ENCODE peak calls at places on chromosomes 2 and 18, in ten cellular contexts. R is Karpas-422, B is osteoblast, M is GM23248, F is H1, L is fibroblast of lung, D is endothelial cell of umbilical vein, Q is IMR-90, W is neural progenitor cell, U is SK-N-SH. G is an unnamed sample. For H4K20me1, the result is how much of the 10 kb centered on the place peaks cover.

GRCh38 chr2:33579226-33579625 is 19.9 kb downstream of the FAM98A start:
- DNase-seq in R (no peak), B (no peak), M (no peak), F (no peak), L (no peak), D (no peak), Q (no peak), W (no peak), U (no peak), G (no peak)

GRCh38 chr2:168662651-168663208 is 139.7 kb upstream of the NOSTRIN start:
- DNase-seq in R (no peak), B (peak), M (peak), F (no peak), L (no peak), D (no peak), Q (no peak), W (peak), U (no peak), G (no peak)

GRCh38 chr18:8188196-8188595 is 421.0 kb upstream of the RAB12 start:
- DNase-seq in R (no peak), B (peak), M (peak), F (no peak), L (peak), D (no peak), Q (peak), W (no peak), U (no peak), G (no peak)

GRCh38 chr18:62325806-62326645 is 916 bp downstream of the TNFRSF11A start:
- DNase-seq in R (no peak), B (peak), M (peak), F (no peak), L (peak), D (peak), Q (peak), W (peak), U (peak), G (no peak)

GRCh38 chr2:45575881-45576280 is 35.2 kb downstream of the SRBD1 start:
- DNase-seq in R (no peak), B (no peak), M (no peak), F (no peak), L (no peak), D (no peak), Q (no peak), W (no peak), U (no peak), G (no peak)

GRCh38 chr2:191357682-191358081 is 112.5 kb downstream of the MYO1B start:
- DNase-seq in R (no peak), B (no peak), M (no peak), F (no peak), L (no peak), D (no peak), Q (no peak), W (no peak), U (no peak), G (no peak)

GRCh38 chr2:150486539-150487484 is 655 bp downstream of the RND3 start:
- DNase-seq in R (no peak), B (peak), M (peak), F (no peak), L (peak), D (peak), Q (peak), W (peak), U (peak), G (no peak)

GRCh38 chr18:75183973-75184372 is 25.0 kb downstream of the PTGR3 start:
- DNase-seq in R (no peak), B (no peak), M (no peak), F (no peak), L (no peak), D (no peak), Q (no peak), W (no peak), U (no peak), G (no peak)

GRCh38 chr2:241218131-241219029 is 29.9 kb downstream of the ANO7 start:
- DNase-seq in R (peak), B (peak), M (peak), F (no peak), L (no peak), D (peak), Q (peak), W (peak), U (peak), G (peak)

GRCh38 chr2:172080641-172081230 is 4.6 kb upstream of the DLX1 start:
- DNase-seq in R (no peak), B (peak), M (no peak), F (no peak), L (no peak), D (no peak), Q (no peak), W (peak), U (peak), G (no peak)

GRCh38 chr2:11237122-11237521 is 81.9 kb downstream of the SLC66A3 start:
- DNase-seq in R (no peak), B (no peak), M (no peak), F (no peak), L (no peak), D (no peak), Q (no peak), W (no peak), U (no peak), G (no peak)
- H4K20me1 ChIP-seq in R (under half), B (under half), M (under half), F (under half), L (under half), D (under half), Q (under half), W (under half), U (under half), G (under half)

GRCh38 chr2:24360963-24361330 is 611 bp upstream of the ITSN2 start:
- DNase-seq in R (peak), B (no peak), M (no peak), F (no peak), L (no peak), D (no peak), Q (no peak), W (no peak), U (no peak), G (no peak)

GRCh38 chr2:24365051-24365450 is 4.7 kb upstream of the ITSN2 start:
- DNase-seq in R (no peak), B (no peak), M (peak), F (no peak), L (no peak), D (peak), Q (no peak), W (no peak), U (no peak), G (no peak)

GRCh38 chr2:24362253-24362652 is 1.9 kb upstream of the ITSN2 start:
- DNase-seq in R (no peak), B (no peak), M (no peak), F (no peak), L (no peak), D (no peak), Q (no peak), W (no peak), U (no peak), G (no peak)

GRCh38 chr2:24363306-24363705 is 3.0 kb upstream of the ITSN2 start:
- DNase-seq in R (no peak), B (no peak), M (no peak), F (no peak), L (no peak), D (no peak), Q (no peak), W (no peak), U (no peak), G (no peak)

DNA sequence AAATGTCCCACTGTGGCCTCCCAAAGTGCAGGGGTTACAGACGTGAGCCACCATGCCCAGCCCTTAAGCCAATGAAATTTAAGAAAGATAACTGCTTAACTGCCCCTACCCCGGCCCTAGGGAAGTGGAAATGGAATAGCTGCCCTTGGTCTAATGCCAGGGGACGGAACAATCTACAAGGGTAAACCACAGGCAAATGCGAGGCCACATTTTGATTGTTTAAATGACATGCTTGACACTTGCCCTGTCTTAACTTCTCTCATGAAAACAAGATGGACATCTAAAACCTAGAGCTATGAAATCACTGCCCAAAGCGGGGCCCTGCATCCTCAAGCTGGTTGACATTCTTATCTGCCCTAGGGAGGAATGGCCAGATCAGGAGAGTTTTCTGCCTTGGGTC is 5.5 kb upstream of the ITSN2 start:
- DNase-seq in R (no peak), B (no peak), M (no peak), F (no peak), L (no peak), D (peak), Q (no peak), W (no peak), U (no peak), G (no peak)
- H3K27ac ChIP-seq in R (no peak), B (no peak), M (no peak), F (no peak), L (no peak), D (peak), Q (no peak), W (no peak), U (peak), G (no peak)

GRCh38 chr2:73993799-73994543 is 9.3 kb downstream of the TET3 start:
- DNase-seq in R (no peak), B (no peak), M (peak), F (no peak), L (no peak), D (no peak), Q (no peak), W (no peak), U (no peak), G (no peak)
- H4K20me1 ChIP-seq in R (half or more), B (under half), M (under half), F (under half), L (under half), D (under half), Q (half or more), W (half or more), U (under half), G (under half)

GRCh38 chr2:85288244-85288725 is 39.5 kb downstream of the TGOLN2 start:
- DNase-seq in R (no peak), B (peak), M (peak), F (no peak), L (no peak), D (no peak), Q (peak), W (peak), U (no peak), G (no peak)

GRCh38 chr2:85287721-85288120 is 40.1 kb downstream of the TGOLN2 start:
- DNase-seq in R (no peak), B (no peak), M (no peak), F (no peak), L (no peak), D (no peak), Q (no peak), W (no peak), U (no peak), G (no peak)

GRCh38 chr2:85286913-85287312 is 40.9 kb downstream of the TGOLN2 start:
- DNase-seq in R (no peak), B (no peak), M (no peak), F (no peak), L (no peak), D (no peak), Q (no peak), W (no peak), U (no peak), G (no peak)

GRCh38 chr2:85291425-85292023 is 36.3 kb downstream of the TGOLN2 start:
- DNase-seq in R (no peak), B (no peak), M (no peak), F (no peak), L (no peak), D (no peak), Q (no peak), W (no peak), U (no peak), G (no peak)
- H3K27ac ChIP-seq in R (no peak), B (no peak), M (no peak), F (no peak), L (no peak), D (no peak), Q (no peak), W (no peak), U (no peak), G (no peak)

G was measured in OCI-LY7.